ENCODE peak calls at places on chromosomes 13 and 19, in four cellular contexts. One of them, this sample, is unnamed.

GRCh38 chr19:19628499-19629134 is 597 bp upstream of the LPAR2 start:
- DNase-seq in IMR-90: peak; percentile 48
- DNase-seq in H9: peak; percentile 95
- DNase-seq in mesenchymal stem cell: peak; percentile 54
- DNase-seq in this sample: peak; percentile 95

GRCh38 chr13:20776751-20777150 is 3.0 kb upstream of the EEF1AKMT1 start:
- DNase-seq in H9: no peak
- DNase-seq in IMR-90: no peak
- DNase-seq in mesenchymal stem cell: no peak
- DNase-seq in this sample: no peak

GRCh38 chr19:44752123-44752815 is 3.8 kb downstream of the BCL3 start:
- DNase-seq in H9: no peak
- DNase-seq in IMR-90: no peak
- DNase-seq in mesenchymal stem cell: no peak
- DNase-seq in this sample: no peak

GRCh38 chr19:10191347-10191746 is 3.4 kb downstream of the DNMT1 start:
- DNase-seq in H9: no peak
- DNase-seq in IMR-90: peak; percentile 95
- DNase-seq in mesenchymal stem cell: no peak
- DNase-seq in this sample: no peak

GRCh38 chr13:108342369-108343289 is 73.1 kb downstream of the TNFSF13B start:
- DNase-seq in IMR-90: peak; percentile 35
- DNase-seq in H9: no peak
- DNase-seq in mesenchymal stem cell: peak; percentile 38
- DNase-seq in this sample: peak; percentile 28

GRCh38 chr13:49304763-49305695 is 57.3 kb downstream of the CDADC1 start:
- DNase-seq in mesenchymal stem cell: no peak
- DNase-seq in H9: no peak
- DNase-seq in IMR-90: no peak
- DNase-seq in this sample: no peak

GRCh38 chr19:7685546-7686445 is 5.2 kb downstream of the TRAPPC5 start:
- DNase-seq in mesenchymal stem cell: no peak
- DNase-seq in IMR-90: no peak
- DNase-seq in H9: no peak
- DNase-seq in this sample: peak; percentile 15

GRCh38 chr13:41384749-41385503 is 72.4 kb upstream of the RGCC start:
- DNase-seq in IMR-90: peak; percentile 15
- DNase-seq in mesenchymal stem cell: peak; percentile 23
- DNase-seq in H9: no peak
- DNase-seq in this sample: no peak

GRCh38 chr13:61286148-61286745 is 129.4 kb downstream of the PCDH20 start:
- DNase-seq in H9: peak; percentile 53
- DNase-seq in mesenchymal stem cell: no peak
- DNase-seq in IMR-90: no peak
- DNase-seq in this sample: no peak

GRCh38 chr13:52022355-52022754 is 2.1 kb upstream of the UTP14C start:
- DNase-seq in H9: no peak
- DNase-seq in IMR-90: no peak
- DNase-seq in mesenchymal stem cell: no peak
- DNase-seq in this sample: no peak

DNA sequence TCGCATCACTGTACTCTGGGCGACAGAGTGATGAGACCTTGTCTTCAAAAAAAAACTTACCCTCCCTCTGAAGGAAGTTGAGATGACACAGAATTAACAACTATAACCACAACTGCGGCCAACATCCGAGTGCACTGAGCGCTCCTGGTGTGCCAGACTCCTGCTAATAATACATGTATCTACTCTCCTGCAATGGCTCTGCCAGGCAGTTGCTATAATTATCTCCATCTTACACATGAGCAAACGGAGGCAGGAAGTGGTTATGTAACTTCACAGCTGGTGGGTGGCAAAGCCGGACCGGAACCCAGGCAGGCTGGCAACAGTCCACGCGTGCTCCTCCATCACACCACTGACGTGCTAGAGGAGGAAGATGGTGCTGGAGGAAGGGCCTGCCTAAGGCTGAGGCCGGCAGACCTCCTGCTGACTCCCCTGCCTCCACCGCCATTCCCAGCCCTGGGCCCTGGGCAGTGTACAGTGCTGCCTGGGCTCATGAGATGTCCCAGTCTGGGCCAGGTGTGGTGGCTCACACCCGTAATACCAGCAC is 12.6 kb downstream of the XRCC1 start:
- DNase-seq in IMR-90: peak; percentile 76
- DNase-seq in H9: no peak
- DNase-seq in mesenchymal stem cell: peak; percentile 88
- DNase-seq in this sample: peak; percentile 44
- H3K14ac ChIP-seq in IMR-90: peak overlapping the region; percentile 86
- H3K14ac ChIP-seq in H9: no peak overlapping the region
- H3K14ac ChIP-seq in mesenchymal stem cell: no peak overlapping the region
- H3K14ac ChIP-seq in this sample: no peak overlapping the region

GRCh38 chr13:84126671-84127171 is 244.4 kb upstream of the SLITRK1 start:
- DNase-seq in mesenchymal stem cell: no peak
- DNase-seq in H9: no peak
- DNase-seq in IMR-90: no peak
- DNase-seq in this sample: no peak
- H2AFZ ChIP-seq in mesenchymal stem cell: no peak overlapping the region
- H2AFZ ChIP-seq in H9: no peak overlapping the region
- H2AFZ ChIP-seq in IMR-90: no peak overlapping the region
- H2AFZ ChIP-seq in this sample: no peak overlapping the region

DNA sequence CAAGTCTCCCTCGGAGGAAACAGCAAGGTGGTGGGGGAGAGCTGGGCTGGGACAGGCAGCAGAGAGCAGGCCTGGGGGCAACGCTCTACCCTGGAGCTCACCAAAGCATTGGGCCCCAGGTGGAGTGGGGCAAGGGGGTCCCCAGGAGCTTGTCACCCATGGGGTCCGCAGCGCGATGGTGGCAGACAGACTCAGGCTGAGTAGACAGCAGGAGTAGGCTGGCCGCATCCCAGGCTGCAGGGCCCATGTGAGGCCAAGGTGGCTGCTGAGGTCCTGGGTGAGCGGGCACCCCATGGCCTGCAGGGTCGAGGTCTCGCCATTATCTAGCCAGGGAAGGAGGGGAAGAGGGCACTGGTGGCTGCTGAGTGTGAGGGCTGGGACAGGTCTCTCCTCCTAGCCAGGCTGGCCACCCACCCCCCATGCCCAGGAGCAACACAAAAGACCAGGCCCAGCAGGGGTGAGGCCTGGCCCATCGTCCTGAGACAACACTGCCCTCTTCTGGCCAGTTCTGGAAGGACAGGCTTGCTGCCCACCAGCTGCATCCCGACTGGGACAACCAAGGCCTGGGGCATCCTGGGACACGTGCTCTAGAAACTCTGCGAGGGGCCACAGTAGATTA is 33.1 kb downstream of the CEBPG start:
- DNase-seq in mesenchymal stem cell: peak; percentile 59
- DNase-seq in IMR-90: peak; percentile 39
- DNase-seq in H9: peak; percentile 89
- DNase-seq in this sample: peak; percentile 66
- H3K14ac ChIP-seq in mesenchymal stem cell: no peak overlapping the region
- H3K14ac ChIP-seq in IMR-90: no peak overlapping the region
- H3K14ac ChIP-seq in H9: no peak overlapping the region
- H3K14ac ChIP-seq in this sample: peak overlapping the region; percentile 19

GRCh38 chr13:29855784-29856183 is 5.4 kb upstream of the UBL3 start:
- DNase-seq in IMR-90: no peak
- DNase-seq in mesenchymal stem cell: no peak
- DNase-seq in H9: no peak
- DNase-seq in this sample: no peak

GRCh38 chr13:29858667-29859066 is 8.2 kb upstream of the UBL3 start:
- DNase-seq in mesenchymal stem cell: no peak
- DNase-seq in IMR-90: peak; percentile 59
- DNase-seq in H9: no peak
- DNase-seq in this sample: peak; percentile 74

GRCh38 chr13:29857089-29857488 is 6.7 kb upstream of the UBL3 start:
- DNase-seq in IMR-90: no peak
- DNase-seq in mesenchymal stem cell: no peak
- DNase-seq in H9: no peak
- DNase-seq in this sample: peak; percentile 55

GRCh38 chr13:29859971-29860370 is 9.6 kb upstream of the UBL3 start:
- DNase-seq in mesenchymal stem cell: peak; percentile 77
- DNase-seq in H9: no peak
- DNase-seq in IMR-90: peak; percentile 87
- DNase-seq in this sample: peak; percentile 82

DNA sequence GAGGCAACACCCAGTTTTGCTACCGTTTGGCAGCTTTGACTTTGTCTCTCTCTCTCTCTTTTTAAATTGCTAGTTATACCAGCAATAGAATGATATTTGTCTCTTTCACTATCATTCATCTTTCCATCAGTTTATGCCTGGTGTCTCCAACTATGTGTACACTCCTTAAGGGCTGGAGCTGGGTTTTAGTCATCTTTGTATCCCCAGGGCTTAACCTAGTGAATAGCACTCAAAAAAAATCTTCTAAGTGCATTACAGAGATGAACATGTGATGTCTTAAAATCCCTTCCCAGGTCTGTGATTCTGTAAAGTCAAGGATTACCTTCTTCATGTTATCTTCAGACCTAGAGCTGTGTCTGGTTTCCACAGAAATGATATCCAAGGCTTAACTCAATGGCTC is 7.8 kb upstream of the UBL3 start:
- DNase-seq in mesenchymal stem cell: no peak
- DNase-seq in IMR-90: no peak
- DNase-seq in H9: no peak
- DNase-seq in this sample: peak; percentile 56
- H2AFZ ChIP-seq in mesenchymal stem cell: no peak overlapping the region
- H2AFZ ChIP-seq in IMR-90: no peak overlapping the region
- H2AFZ ChIP-seq in H9: no peak overlapping the region
- H2AFZ ChIP-seq in this sample: no peak overlapping the region

GRCh38 chr19:47651691-47652090 is 42.8 kb downstream of the BICRA start:
- DNase-seq in mesenchymal stem cell: no peak
- DNase-seq in H9: no peak
- DNase-seq in IMR-90: no peak
- DNase-seq in this sample: no peak

GRCh38 chr19:47652285-47652684 is 43.4 kb downstream of the BICRA start:
- DNase-seq in IMR-90: no peak
- DNase-seq in H9: no peak
- DNase-seq in mesenchymal stem cell: no peak
- DNase-seq in this sample: no peak

GRCh38 chr19:47649588-47649987 is 40.7 kb downstream of the BICRA start:
- DNase-seq in mesenchymal stem cell: no peak
- DNase-seq in H9: no peak
- DNase-seq in IMR-90: no peak
- DNase-seq in this sample: no peak

GRCh38 chr19:47650695-47651094 is 41.8 kb downstream of the BICRA start:
- DNase-seq in H9: no peak
- DNase-seq in mesenchymal stem cell: no peak
- DNase-seq in IMR-90: no peak
- DNase-seq in this sample: no peak

DNA sequence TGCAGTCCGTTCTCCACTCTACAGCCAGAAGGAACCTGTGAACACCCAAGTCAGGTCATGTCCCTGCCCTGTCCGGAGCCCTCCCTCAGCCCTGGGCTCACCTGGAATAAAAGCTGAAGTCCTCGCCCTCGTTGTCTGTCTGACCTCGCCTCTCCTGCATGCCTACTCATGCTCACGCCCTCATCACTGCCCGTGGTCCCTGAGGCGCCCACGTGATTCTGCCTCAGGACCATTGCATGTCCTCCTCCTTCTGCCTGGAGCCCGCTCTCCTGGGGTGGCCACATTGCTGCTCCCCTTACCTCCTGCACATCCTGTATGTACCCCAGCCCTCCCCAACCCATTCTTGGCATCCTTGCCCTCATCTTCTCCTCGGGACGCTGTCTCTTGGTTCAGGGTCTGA is 42.2 kb downstream of the BICRA start:
- DNase-seq in H9: no peak
- DNase-seq in IMR-90: no peak
- DNase-seq in mesenchymal stem cell: no peak
- DNase-seq in this sample: peak; percentile 76
- H3K14ac ChIP-seq in H9: no peak overlapping the region
- H3K14ac ChIP-seq in IMR-90: no peak overlapping the region
- H3K14ac ChIP-seq in mesenchymal stem cell: no peak overlapping the region
- H3K14ac ChIP-seq in this sample: no peak overlapping the region

DNA sequence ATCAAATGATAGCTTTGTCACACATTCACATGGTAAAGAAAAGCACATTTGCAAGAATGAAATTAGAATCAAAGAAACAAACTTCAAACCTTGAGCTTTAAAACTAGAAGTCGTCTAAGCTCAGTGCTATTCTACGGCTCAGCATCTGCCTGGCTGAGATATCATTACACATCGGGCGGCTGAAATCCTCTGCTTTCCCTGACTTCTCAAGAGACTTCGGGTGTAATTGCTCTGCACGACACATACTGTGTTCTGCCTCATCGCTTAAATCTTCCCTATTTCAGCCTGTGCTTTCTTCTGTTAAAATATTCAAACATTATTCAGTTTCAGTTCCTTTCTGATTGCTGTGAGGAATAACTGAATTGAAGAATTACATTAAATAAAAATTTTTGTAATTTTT is 265.3 kb downstream of the NALCN start:
- DNase-seq in IMR-90: peak; percentile 24
- DNase-seq in H9: no peak
- DNase-seq in mesenchymal stem cell: peak; percentile 4
- DNase-seq in this sample: no peak
- H2AFZ ChIP-seq in IMR-90: no peak overlapping the region
- H2AFZ ChIP-seq in H9: no peak overlapping the region
- H2AFZ ChIP-seq in mesenchymal stem cell: no peak overlapping the region
- H2AFZ ChIP-seq in this sample: no peak overlapping the region

GRCh38 chr19:16496613-16496983 is 404 bp downstream of the C19orf44 start:
- DNase-seq in H9: no peak
- DNase-seq in mesenchymal stem cell: no peak
- DNase-seq in IMR-90: peak; percentile 44
- DNase-seq in this sample: peak; percentile 77
- H3K14ac ChIP-seq in H9: no peak overlapping the region
- H3K14ac ChIP-seq in mesenchymal stem cell: no peak overlapping the region
- H3K14ac ChIP-seq in IMR-90: peak overlapping the region; percentile 60
- H3K14ac ChIP-seq in this sample: peak overlapping the region; percentile 59

GRCh38 chr19:2887391-2887914 is 13.3 kb upstream of the ZNF57 start:
- DNase-seq in IMR-90: peak; percentile 61
- DNase-seq in mesenchymal stem cell: peak; percentile 64
- DNase-seq in H9: peak; percentile 34
- DNase-seq in this sample: peak; percentile 40
- H2AFZ ChIP-seq in IMR-90: peak overlapping the region; percentile 77
- H2AFZ ChIP-seq in mesenchymal stem cell: peak overlapping the region; percentile 80
- H2AFZ ChIP-seq in H9: no peak overlapping the region
- H2AFZ ChIP-seq in this sample: no peak overlapping the region

DNA sequence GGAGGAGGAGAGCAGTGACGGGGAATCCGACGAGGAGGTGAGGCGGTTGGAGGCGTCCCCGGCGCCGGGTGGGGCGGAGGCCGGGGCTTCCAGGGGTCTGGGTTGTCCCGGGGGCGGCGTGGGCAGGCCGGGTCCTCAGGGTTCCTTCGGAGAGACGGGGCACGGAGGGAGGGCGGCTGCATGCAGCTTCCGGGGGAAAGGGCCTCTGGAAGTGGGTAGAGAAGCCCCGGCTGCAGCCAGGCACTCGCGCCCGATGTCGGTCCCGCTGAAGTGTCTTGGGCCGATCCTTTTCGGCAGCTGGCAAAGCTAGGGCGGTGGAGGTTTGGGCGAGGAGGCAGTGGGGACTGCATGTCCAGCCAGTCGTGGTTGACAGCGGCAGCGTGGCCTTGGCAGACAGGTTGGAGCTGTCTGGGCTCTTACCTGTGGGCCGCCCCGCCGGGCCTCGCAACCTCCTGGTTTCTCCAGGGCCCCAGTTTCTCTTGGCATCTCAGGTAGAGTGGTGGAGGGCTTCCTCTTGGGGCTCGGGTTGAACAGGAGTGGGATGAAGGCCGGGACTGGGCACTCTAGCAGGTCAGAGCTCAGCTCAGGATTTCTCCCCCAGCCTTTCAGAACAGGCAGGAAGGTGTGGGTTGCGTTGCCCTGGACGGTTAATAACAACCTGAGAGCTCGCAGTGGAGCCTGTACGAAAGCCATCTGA is 690 bp downstream of the KMT2B start:
- DNase-seq in mesenchymal stem cell: peak; percentile 30
- DNase-seq in IMR-90: no peak
- DNase-seq in H9: no peak
- DNase-seq in this sample: peak; percentile 59
- H3K14ac ChIP-seq in mesenchymal stem cell: peak overlapping the region; percentile 63
- H3K14ac ChIP-seq in IMR-90: peak overlapping the region; percentile 96
- H3K14ac ChIP-seq in H9: peak overlapping the region; percentile 34
- H3K14ac ChIP-seq in this sample: peak overlapping the region; percentile 18

This sample was measured in trophoblast cell.